ENCODE peak calls at places on chromosomes 11 and 22, in seven cellular contexts. One of them, this sample, is unnamed. For H3K27me3, the result is how much of the 10 kb centered on the place peaks cover.

GRCh38 chr11:75625970-75626691 is 42.7 kb downstream of the MAP6 start:
- DNase-seq in heart right ventricle: no peak
- DNase-seq in SK-N-SH: no peak
- DNase-seq in breast epithelium: no peak
- DNase-seq in colonic mucosa: no peak
- DNase-seq in IMR-90: peak
- DNase-seq in tibial artery: no peak
- DNase-seq in this sample: peak

GRCh38 chr11:66745356-66746235 is 16.6 kb upstream of the SPTBN2 start:
- DNase-seq in heart right ventricle: peak
- DNase-seq in SK-N-SH: no peak
- DNase-seq in breast epithelium: no peak
- DNase-seq in colonic mucosa: peak
- DNase-seq in IMR-90: no peak
- DNase-seq in tibial artery: no peak
- DNase-seq in this sample: no peak

GRCh38 chr11:109564241-109564640 is 142.3 kb downstream of the C11orf87 start:
- DNase-seq in heart right ventricle: no peak
- DNase-seq in SK-N-SH: no peak
- DNase-seq in breast epithelium: no peak
- DNase-seq in colonic mucosa: no peak
- DNase-seq in IMR-90: no peak
- DNase-seq in tibial artery: no peak
- DNase-seq in this sample: no peak

GRCh38 chr11:17163742-17164141 is 44.0 kb downstream of the PIK3C2A start:
- DNase-seq in heart right ventricle: no peak
- DNase-seq in SK-N-SH: no peak
- DNase-seq in breast epithelium: no peak
- DNase-seq in colonic mucosa: no peak
- DNase-seq in IMR-90: no peak
- DNase-seq in tibial artery: no peak
- DNase-seq in this sample: no peak

GRCh38 chr22:19376971-19377370 is 54.6 kb downstream of the HIRA start:
- DNase-seq in heart right ventricle: no peak
- DNase-seq in SK-N-SH: no peak
- DNase-seq in breast epithelium: no peak
- DNase-seq in colonic mucosa: no peak
- DNase-seq in IMR-90: no peak
- DNase-seq in tibial artery: no peak
- DNase-seq in this sample: no peak

GRCh38 chr11:78606667-78607066 is 32.0 kb upstream of the NARS2 start:
- DNase-seq in heart right ventricle: no peak
- DNase-seq in SK-N-SH: no peak
- DNase-seq in breast epithelium: no peak
- DNase-seq in colonic mucosa: no peak
- DNase-seq in IMR-90: no peak
- DNase-seq in tibial artery: no peak
- DNase-seq in this sample: no peak

GRCh38 chr11:125364085-125364822 is 131.8 kb downstream of the FEZ1 start:
- DNase-seq in heart right ventricle: no peak
- DNase-seq in SK-N-SH: no peak
- DNase-seq in breast epithelium: no peak
- DNase-seq in colonic mucosa: no peak
- DNase-seq in IMR-90: peak
- DNase-seq in tibial artery: no peak
- DNase-seq in this sample: no peak

GRCh38 chr11:79070518-79070917 is 370.3 kb downstream of the TENM4 start:
- DNase-seq in heart right ventricle: no peak
- DNase-seq in SK-N-SH: no peak
- DNase-seq in breast epithelium: no peak
- DNase-seq in colonic mucosa: no peak
- DNase-seq in IMR-90: no peak
- DNase-seq in tibial artery: no peak
- DNase-seq in this sample: no peak

GRCh38 chr22:23302171-23303002 is 122.1 kb downstream of the BCR start:
- DNase-seq in heart right ventricle: peak
- DNase-seq in SK-N-SH: no peak
- DNase-seq in breast epithelium: no peak
- DNase-seq in colonic mucosa: peak
- DNase-seq in IMR-90: no peak
- DNase-seq in tibial artery: no peak
- DNase-seq in this sample: no peak

GRCh38 chr11:12900496-12900895 is 108.6 kb upstream of the RASSF10 start:
- DNase-seq in heart right ventricle: no peak
- DNase-seq in SK-N-SH: no peak
- DNase-seq in breast epithelium: no peak
- DNase-seq in colonic mucosa: no peak
- DNase-seq in IMR-90: peak
- DNase-seq in tibial artery: no peak
- DNase-seq in this sample: peak

GRCh38 chr22:17234144-17234623 is 14.9 kb upstream of the ADA2 start:
- DNase-seq in heart right ventricle: no peak
- DNase-seq in SK-N-SH: no peak
- DNase-seq in breast epithelium: no peak
- DNase-seq in colonic mucosa: no peak
- DNase-seq in IMR-90: no peak
- DNase-seq in tibial artery: no peak
- DNase-seq in this sample: no peak

GRCh38 chr22:21568207-21569075 is 927 bp downstream of the UBE2L3 start:
- DNase-seq in heart right ventricle: no peak
- DNase-seq in SK-N-SH: peak
- DNase-seq in breast epithelium: no peak
- DNase-seq in colonic mucosa: peak
- DNase-seq in IMR-90: peak
- DNase-seq in tibial artery: peak
- DNase-seq in this sample: no peak

GRCh38 chr22:33472462-33473344 is 414.5 kb upstream of the SYN3 start:
- DNase-seq in heart right ventricle: no peak
- DNase-seq in SK-N-SH: no peak
- DNase-seq in breast epithelium: no peak
- DNase-seq in colonic mucosa: no peak
- DNase-seq in IMR-90: peak
- DNase-seq in tibial artery: no peak
- DNase-seq in this sample: no peak

GRCh38 chr22:23085785-23086184 is 15.5 kb downstream of the GNAZ start:
- DNase-seq in heart right ventricle: no peak
- DNase-seq in SK-N-SH: no peak
- DNase-seq in breast epithelium: no peak
- DNase-seq in colonic mucosa: no peak
- DNase-seq in IMR-90: no peak
- DNase-seq in tibial artery: no peak
- DNase-seq in this sample: no peak

GRCh38 chr11:96341237-96342130 is 1.5 kb downstream of the MAML2 start:
- DNase-seq in heart right ventricle: peak
- DNase-seq in SK-N-SH: peak
- DNase-seq in breast epithelium: peak
- DNase-seq in colonic mucosa: peak
- DNase-seq in IMR-90: peak
- DNase-seq in tibial artery: peak
- DNase-seq in this sample: no peak

GRCh38 chr11:73734996-73735395 is 25.9 kb downstream of the RAB6A start:
- DNase-seq in heart right ventricle: no peak
- DNase-seq in SK-N-SH: no peak
- DNase-seq in breast epithelium: no peak
- DNase-seq in colonic mucosa: no peak
- DNase-seq in IMR-90: peak
- DNase-seq in tibial artery: no peak
- DNase-seq in this sample: no peak

GRCh38 chr11:90241414-90241813 is 18.6 kb upstream of the CHORDC1 start:
- DNase-seq in heart right ventricle: no peak
- DNase-seq in SK-N-SH: no peak
- DNase-seq in breast epithelium: no peak
- DNase-seq in colonic mucosa: no peak
- DNase-seq in IMR-90: no peak
- DNase-seq in tibial artery: no peak
- DNase-seq in this sample: no peak

GRCh38 chr11:80726236-80726635 is 1285.4 kb upstream of the TENM4 start:
- DNase-seq in heart right ventricle: no peak
- DNase-seq in SK-N-SH: no peak
- DNase-seq in breast epithelium: no peak
- DNase-seq in colonic mucosa: no peak
- DNase-seq in IMR-90: no peak
- DNase-seq in tibial artery: no peak
- DNase-seq in this sample: no peak

GRCh38 chr11:128584253-128584652 is 3.1 kb downstream of the ETS1 start:
- DNase-seq in heart right ventricle: no peak
- DNase-seq in SK-N-SH: no peak
- DNase-seq in breast epithelium: no peak
- DNase-seq in colonic mucosa: no peak
- DNase-seq in IMR-90: no peak
- DNase-seq in tibial artery: no peak
- DNase-seq in this sample: no peak

GRCh38 chr11:18310800-18311340 is 11.1 kb downstream of the HPS5 start:
- DNase-seq in heart right ventricle: no peak
- DNase-seq in SK-N-SH: no peak
- DNase-seq in breast epithelium: no peak
- DNase-seq in colonic mucosa: no peak
- DNase-seq in IMR-90: no peak
- DNase-seq in tibial artery: no peak
- DNase-seq in this sample: no peak

GRCh38 chr11:32435511-32435946 is at the start of gene WT1:
- DNase-seq in heart right ventricle: peak
- DNase-seq in SK-N-SH: peak
- DNase-seq in breast epithelium: no peak
- DNase-seq in colonic mucosa: no peak
- DNase-seq in IMR-90: no peak
- DNase-seq in tibial artery: no peak
- DNase-seq in this sample: peak

GRCh38 chr11:65163684-65164083 is 6.3 kb upstream of the SPDYC start:
- DNase-seq in heart right ventricle: no peak
- DNase-seq in SK-N-SH: no peak
- DNase-seq in breast epithelium: no peak
- DNase-seq in colonic mucosa: no peak
- DNase-seq in IMR-90: no peak
- DNase-seq in tibial artery: no peak
- DNase-seq in this sample: no peak

GRCh38 chr11:65169164-65169641 is 830 bp upstream of the SPDYC start:
- DNase-seq in heart right ventricle: no peak
- DNase-seq in SK-N-SH: no peak
- DNase-seq in breast epithelium: no peak
- DNase-seq in colonic mucosa: no peak
- DNase-seq in IMR-90: peak
- DNase-seq in tibial artery: no peak
- DNase-seq in this sample: no peak

GRCh38 chr11:65170058-65170534 is at the start of gene SPDYC:
- DNase-seq in heart right ventricle: no peak
- DNase-seq in SK-N-SH: no peak
- DNase-seq in breast epithelium: no peak
- DNase-seq in colonic mucosa: no peak
- DNase-seq in IMR-90: no peak
- DNase-seq in tibial artery: no peak
- DNase-seq in this sample: no peak

GRCh38 chr11:65165847-65166317 is 4.2 kb upstream of the SPDYC start:
- DNase-seq in heart right ventricle: no peak
- DNase-seq in SK-N-SH: no peak
- DNase-seq in breast epithelium: no peak
- DNase-seq in colonic mucosa: peak
- DNase-seq in IMR-90: no peak
- DNase-seq in tibial artery: no peak
- DNase-seq in this sample: no peak

GRCh38 chr11:65166893-65167292 is 3.1 kb upstream of the SPDYC start:
- DNase-seq in heart right ventricle: no peak
- DNase-seq in SK-N-SH: no peak
- DNase-seq in breast epithelium: no peak
- DNase-seq in colonic mucosa: no peak
- DNase-seq in IMR-90: no peak
- DNase-seq in tibial artery: no peak
- DNase-seq in this sample: no peak
- H3K4me3 ChIP-seq in heart right ventricle: no peak
- H3K4me3 ChIP-seq in SK-N-SH: no peak
- H3K4me3 ChIP-seq in breast epithelium: no peak
- H3K4me3 ChIP-seq in colonic mucosa: no peak
- H3K4me3 ChIP-seq in IMR-90: no peak
- H3K4me3 ChIP-seq in tibial artery: no peak
- H3K4me3 ChIP-seq in this sample: no peak

DNA sequence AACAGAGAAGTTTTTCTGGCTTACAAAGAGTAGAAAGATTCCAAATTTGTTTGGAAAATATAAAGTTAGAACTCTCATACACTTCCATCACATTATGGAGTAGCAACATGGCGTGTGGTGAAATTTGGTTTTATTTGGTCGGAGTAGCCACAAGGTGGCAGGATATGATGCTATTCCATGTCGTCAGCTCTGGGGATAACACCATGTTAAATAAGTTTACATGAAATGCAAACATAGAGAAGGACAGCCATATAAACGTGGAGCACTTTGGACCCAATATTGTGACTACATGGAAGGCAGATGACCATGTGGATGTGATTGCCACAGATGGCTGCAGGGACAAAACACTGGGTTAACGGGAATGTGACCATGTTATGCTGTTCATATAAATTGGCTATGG is 21.1 kb downstream of the OR5M11 start:
- DNase-seq in heart right ventricle: no peak
- DNase-seq in SK-N-SH: peak
- DNase-seq in breast epithelium: no peak
- DNase-seq in colonic mucosa: no peak
- DNase-seq in IMR-90: no peak
- DNase-seq in tibial artery: no peak
- DNase-seq in this sample: no peak
- TF ChIP-seq CTCF in heart right ventricle: no peak
- TF ChIP-seq CTCF in SK-N-SH: peak
- TF ChIP-seq CTCF in breast epithelium: no peak
- TF ChIP-seq CTCF in colonic mucosa: peak
- TF ChIP-seq CTCF in IMR-90: no peak
- TF ChIP-seq CTCF in tibial artery: no peak
- TF ChIP-seq CTCF in this sample: no peak

DNA sequence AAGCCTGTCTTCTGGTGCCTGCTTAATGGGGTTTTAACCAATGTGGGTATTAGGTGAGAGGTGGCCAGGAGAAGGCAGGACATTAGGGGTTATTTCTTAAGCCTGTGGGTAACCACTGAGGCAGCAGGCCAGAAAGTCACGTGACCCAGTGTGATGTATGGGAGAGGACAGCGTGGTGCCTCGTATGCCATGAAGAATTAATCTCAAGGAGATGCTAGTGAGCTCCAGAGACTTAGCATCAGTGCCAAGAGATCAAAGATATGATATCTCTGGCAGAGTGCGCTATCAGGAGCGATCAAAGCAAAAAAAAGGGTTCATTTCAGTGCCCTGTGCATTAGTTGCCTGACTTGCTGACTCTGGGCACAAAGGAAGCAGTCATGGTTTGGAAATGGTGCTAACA is 275.5 kb downstream of the KIRREL3 start:
- DNase-seq in heart right ventricle: no peak
- DNase-seq in SK-N-SH: no peak
- DNase-seq in breast epithelium: no peak
- DNase-seq in colonic mucosa: no peak
- DNase-seq in IMR-90: no peak
- DNase-seq in tibial artery: no peak
- DNase-seq in this sample: no peak
- H3K27me3 ChIP-seq in heart right ventricle: under half
- H3K27me3 ChIP-seq in SK-N-SH: under half
- H3K27me3 ChIP-seq in breast epithelium: under half
- H3K27me3 ChIP-seq in colonic mucosa: under half
- H3K27me3 ChIP-seq in IMR-90: under half
- H3K27me3 ChIP-seq in tibial artery: under half
- H3K27me3 ChIP-seq in this sample: under half

DNA sequence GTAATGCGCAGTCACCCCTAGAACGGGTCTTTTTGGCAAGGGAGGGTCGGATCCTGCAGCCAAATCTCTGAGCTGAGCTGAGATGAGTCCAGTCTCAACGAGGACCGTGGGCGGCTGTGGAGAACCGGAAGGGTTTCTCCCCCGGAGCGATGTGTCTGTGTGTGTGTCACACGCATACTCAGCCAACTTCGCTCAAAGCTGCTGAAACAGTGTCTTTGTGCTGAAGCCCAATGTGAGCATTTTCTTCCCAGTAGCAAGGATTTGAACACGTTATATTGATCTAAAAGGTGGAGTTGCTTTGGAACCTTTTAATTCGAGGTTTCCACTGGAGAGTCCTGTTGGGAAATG is 1.4 kb upstream of the CELSR1 start:
- DNase-seq in heart right ventricle: no peak
- DNase-seq in SK-N-SH: no peak
- DNase-seq in breast epithelium: no peak
- DNase-seq in colonic mucosa: no peak
- DNase-seq in IMR-90: peak
- DNase-seq in tibial artery: no peak
- DNase-seq in this sample: no peak
- H3K4me3 ChIP-seq in heart right ventricle: peak
- H3K4me3 ChIP-seq in SK-N-SH: peak
- H3K4me3 ChIP-seq in breast epithelium: peak
- H3K4me3 ChIP-seq in colonic mucosa: no peak
- H3K4me3 ChIP-seq in IMR-90: peak
- H3K4me3 ChIP-seq in tibial artery: no peak
- H3K4me3 ChIP-seq in this sample: peak

This sample was measured in kidney epithelial cell.